ENCODE peak calls at places on chromosomes 7 and 10, in four cellular contexts. W, F, V and L are unnamed samples.

GRCh38 chr10:122163182-122164027 is 107.7 kb upstream of the BTBD16 start:
- DNase-seq in V (peak), W (peak), F (no peak), L (peak)

GRCh38 chr7:122845286-122845685 is 41.0 kb downstream of the CADPS2 start:
- DNase-seq in W (no peak), V (no peak), F (no peak), L (no peak)

GRCh38 chr7:100826546-100827329 is 585 bp downstream of the EPHB4 start:
- DNase-seq in V (no peak), F (no peak), W (no peak), L (peak)

GRCh38 chr7:12369072-12369471 is 34.6 kb downstream of the VWDE start:
- DNase-seq in F (no peak), V (no peak), W (no peak), L (no peak)

GRCh38 chr10:26887611-26888215 is 27.0 kb upstream of the ABI1 start:
- DNase-seq in F (no peak), W (peak), V (no peak), L (peak)

GRCh38 chr7:55178863-55179773 is 160.3 kb downstream of the EGFR start:
- DNase-seq in V (no peak), F (no peak), W (no peak), L (no peak)

GRCh38 chr7:142983825-142984224 is 21.7 kb upstream of the KEL start:
- DNase-seq in F (peak), V (no peak), W (no peak), L (no peak)

GRCh38 chr10:124632064-124632531 is 112.1 kb downstream of the FAM53B start:
- DNase-seq in V (no peak), W (peak), F (no peak), L (peak)

GRCh38 chr7:40815512-40815911 is 680.7 kb downstream of the SUGCT start:
- DNase-seq in V (no peak), W (peak), F (no peak), L (no peak)

GRCh38 chr7:107327986-107328569 is 141.8 kb upstream of the GPR22 start:
- DNase-seq in F (no peak), W (peak), V (no peak), L (no peak)

GRCh38 chr10:45419673-45420020 is 45.6 kb downstream of the ALOX5 start:
- DNase-seq in V (no peak), F (no peak), W (no peak), L (no peak)

GRCh38 chr7:79591275-79591623 is 137.8 kb upstream of the MAGI2 start:
- DNase-seq in V (no peak), F (no peak), W (no peak), L (no peak)

GRCh38 chr7:118452128-118452527 is 227.6 kb downstream of the ANKRD7 start:
- DNase-seq in F (no peak), V (no peak), W (no peak), L (no peak)

GRCh38 chr7:24717694-24718320 is 39.5 kb downstream of the GSDME start:
- DNase-seq in F (no peak), W (no peak), V (no peak), L (no peak)

GRCh38 chr10:70035531-70035930 is 17.1 kb upstream of the MACROH2A2 start:
- DNase-seq in W (no peak), F (no peak), V (no peak), L (no peak)

GRCh38 chr10:120979435-120980315 is 128.5 kb downstream of the WDR11 start:
- DNase-seq in W (peak), V (peak), F (no peak), L (peak)

GRCh38 chr10:96618648-96619047 is 31.8 kb upstream of the TM9SF3 start:
- DNase-seq in W (peak), F (no peak), V (no peak), L (no peak)

GRCh38 chr7:11332186-11332864 is 358.7 kb downstream of the PHF14 start:
- DNase-seq in V (no peak), F (no peak), W (no peak), L (no peak)

GRCh38 chr7:55641273-55641691 is 69.0 kb upstream of the VOPP1 start:
- DNase-seq in W (peak), F (peak), V (peak), L (peak)

GRCh38 chr10:123480845-123481244 is 185.3 kb upstream of the GPR26 start:
- DNase-seq in V (no peak), F (no peak), W (no peak), L (no peak)

GRCh38 chr10:70880077-70880534 is 8.3 kb downstream of the PCBD1 start:
- DNase-seq in W (peak), F (peak), V (peak), L (peak)

GRCh38 chr7:96017877-96018276 is 245.5 kb downstream of the DYNC1I1 start:
- DNase-seq in F (no peak), V (no peak), W (no peak), L (no peak)

GRCh38 chr7:154862153-154862791 is 140.7 kb downstream of the PAXIP1 start:
- DNase-seq in F (no peak), V (no peak), W (no peak), L (no peak)

GRCh38 chr10:24771943-24772747 is 48.5 kb upstream of the ARHGAP21 start:
- DNase-seq in V (no peak), F (no peak), W (peak), L (no peak)

GRCh38 chr10:29107866-29108498 is 180.9 kb upstream of the LYZL1 start:
- DNase-seq in F (no peak), W (no peak), V (no peak), L (no peak)

GRCh38 chr10:97169911-97170693 is 15.7 kb downstream of the SLIT1 start:
- DNase-seq in V (no peak), F (no peak), W (no peak), L (no peak)

GRCh38 chr7:120060875-120061274 is 212.1 kb upstream of the KCND2 start:
- DNase-seq in W (no peak), F (no peak), V (no peak), L (no peak)

GRCh38 chr7:73828107-73828803 is 2.5 kb upstream of the CLDN4 start:
- DNase-seq in W (peak), F (peak), V (no peak), L (peak)

GRCh38 chr10:26457088-26457487 is 18.9 kb downstream of the APBB1IP start:
- DNase-seq in F (no peak), V (no peak), W (no peak), L (no peak)

GRCh38 chr7:471866-472639 is 47.6 kb downstream of the PDGFA start:
- DNase-seq in W (peak), F (peak), V (no peak), L (peak)

GRCh38 chr7:41339913-41340676 is 362.8 kb downstream of the INHBA start:
- DNase-seq in W (no peak), F (no peak), V (no peak), L (no peak)

GRCh38 chr10:93478873-93479272 is 3.3 kb downstream of the MYOF start:
- DNase-seq in V (no peak), F (no peak), W (no peak), L (no peak)

GRCh38 chr7:73774923-73775322 is 4.9 kb upstream of the CLDN3 start:
- DNase-seq in V (no peak), W (peak), F (peak), L (no peak)

GRCh38 chr7:103504505-103505135 is 58.6 kb upstream of the SLC26A5 start:
- DNase-seq in F (peak), W (no peak), V (no peak), L (no peak)

GRCh38 chr10:34116220-34116623 is 698.9 kb downstream of the PARD3 start:
- DNase-seq in V (no peak), F (no peak), W (no peak), L (no peak)

GRCh38 chr7:116172353-116172752 is 38.0 kb upstream of the TES start:
- DNase-seq in V (no peak), F (no peak), W (peak), L (no peak)

GRCh38 chr7:120725376-120726039 is 132.4 kb downstream of the TSPAN12 start:
- DNase-seq in W (peak), V (no peak), F (peak), L (peak)

GRCh38 chr7:55242613-55243012 is 122.5 kb upstream of the LANCL2 start:
- DNase-seq in V (no peak), F (no peak), W (peak), L (no peak)

DNA sequence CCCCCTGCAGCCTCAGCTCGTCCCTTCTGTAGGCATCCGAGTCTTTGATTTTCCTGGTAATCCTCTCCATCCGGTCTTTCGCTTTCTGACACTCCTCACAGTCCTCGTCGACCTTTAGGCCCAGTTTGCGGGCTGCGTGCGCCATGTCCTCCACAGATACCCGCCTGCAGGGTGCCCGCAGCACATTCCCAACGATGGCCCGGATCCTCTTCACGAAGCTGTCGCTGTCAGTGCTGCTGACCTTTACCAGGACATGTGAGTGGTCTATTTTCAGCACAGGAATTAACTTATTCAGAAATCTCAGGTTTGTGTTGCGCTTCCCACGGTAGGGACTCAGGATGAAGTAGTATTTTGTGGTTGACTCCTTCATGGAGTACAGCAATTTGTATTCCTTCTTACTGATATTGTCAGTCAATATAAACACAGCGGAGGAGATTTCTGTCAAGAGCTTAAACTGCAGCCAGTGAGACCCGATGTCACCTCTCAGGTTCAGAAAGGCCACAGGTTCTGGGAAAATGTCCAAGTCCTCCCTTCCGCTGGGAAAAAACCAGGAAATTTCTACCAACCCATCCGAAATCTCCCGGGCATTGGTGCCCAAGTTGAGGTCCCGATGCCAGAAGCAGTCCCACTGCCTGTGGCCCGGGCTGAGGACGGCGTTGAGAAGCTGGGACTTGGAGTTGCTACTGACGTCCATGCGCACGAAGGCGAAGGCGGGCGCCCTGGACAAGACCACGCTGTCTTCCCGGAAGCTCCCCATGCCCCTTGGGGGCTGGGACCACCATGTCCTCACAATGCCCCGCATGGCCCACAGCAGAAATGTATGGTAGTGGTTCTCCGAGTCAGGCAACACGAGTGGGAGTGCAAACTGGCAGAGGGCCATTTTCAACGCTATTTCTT is 8.9 kb upstream of the MRPS24 start:
- DNase-seq in V (no peak), W (no peak), F (no peak), L (no peak)
- H3K4me2 ChIP-seq in V (no peak), W (peak), F (no peak), L (peak)

GRCh38 chr7:150989456-150989855 is 1.4 kb upstream of the NOS3 start:
- DNase-seq in W (no peak), V (no peak), F (no peak), L (no peak)
- H3K27ac ChIP-seq in W (no peak), V (no peak), F (no peak), L (peak)

GRCh38 chr10:73871295-73871914 is 3.0 kb downstream of the CAMK2G start:
- DNase-seq in F (no peak), V (no peak), W (peak), L (no peak)
- H3K4me2 ChIP-seq in F (no peak), V (no peak), W (no peak), L (no peak)

GRCh38 chr7:75966209-75966961 is 28.0 kb downstream of the TMEM120A start:
- DNase-seq in V (no peak), W (peak), F (no peak), L (no peak)

GRCh38 chr7:75962607-75963382 is 31.6 kb downstream of the TMEM120A start:
- DNase-seq in F (no peak), V (peak), W (peak), L (peak)

GRCh38 chr7:75965617-75966016 is 28.8 kb downstream of the TMEM120A start:
- DNase-seq in F (peak), V (no peak), W (no peak), L (no peak)

GRCh38 chr7:75961194-75961593 is 33.2 kb downstream of the TMEM120A start:
- DNase-seq in V (no peak), W (no peak), F (no peak), L (no peak)

DNA sequence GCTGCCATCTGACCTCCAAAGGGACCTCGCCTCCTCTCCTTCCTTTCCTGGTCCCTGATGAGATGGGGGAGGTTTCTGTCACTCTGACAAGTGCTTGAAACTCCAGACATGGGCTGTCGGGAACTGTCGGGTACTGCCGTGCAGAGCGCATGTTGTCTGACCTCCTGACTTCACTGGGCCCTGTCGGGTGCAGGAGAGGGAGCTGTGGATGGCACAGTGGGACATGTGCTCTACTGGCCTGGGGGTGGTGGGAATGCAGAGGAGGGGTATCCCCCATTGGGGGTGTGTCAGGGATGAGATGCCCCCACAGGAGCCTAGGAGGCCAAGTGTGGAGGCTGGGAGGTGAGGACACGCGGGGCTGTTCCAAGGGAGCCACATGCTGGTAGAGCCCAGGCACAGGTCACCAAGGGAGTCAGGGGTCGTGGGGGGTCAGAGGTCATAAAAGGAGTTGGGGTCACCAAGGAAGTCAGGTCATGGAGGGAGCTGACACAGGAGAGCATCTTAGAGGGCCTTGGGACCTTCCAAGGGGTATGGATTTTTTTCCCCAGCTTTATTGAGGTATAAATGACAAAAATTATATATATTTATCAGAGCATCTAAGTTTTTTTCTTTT is 30.9 kb downstream of the TMEM120A start:
- DNase-seq in W (no peak), V (no peak), F (no peak), L (no peak)
- H3K27ac ChIP-seq in W (peak), V (peak), F (no peak), L (peak)

GRCh38 chr7:151416921-151417320 is 7.1 kb upstream of the WDR86 start:
- DNase-seq in F (no peak), W (no peak), V (no peak), L (no peak)

GRCh38 chr7:151415375-151416112 is 5.7 kb upstream of the WDR86 start:
- DNase-seq in W (peak), V (no peak), F (no peak), L (no peak)

GRCh38 chr7:151413241-151413640 is 3.4 kb upstream of the WDR86 start:
- DNase-seq in W (no peak), F (no peak), V (no peak), L (no peak)

GRCh38 chr7:151420144-151420543 is 10.3 kb upstream of the WDR86 start:
- DNase-seq in W (no peak), V (no peak), F (no peak), L (no peak)

GRCh38 chr7:151416135-151416740 is 6.4 kb upstream of the WDR86 start:
- DNase-seq in V (no peak), W (no peak), F (no peak), L (no peak)
- H3K4me2 ChIP-seq in V (no peak), W (no peak), F (no peak), L (no peak)

DNA sequence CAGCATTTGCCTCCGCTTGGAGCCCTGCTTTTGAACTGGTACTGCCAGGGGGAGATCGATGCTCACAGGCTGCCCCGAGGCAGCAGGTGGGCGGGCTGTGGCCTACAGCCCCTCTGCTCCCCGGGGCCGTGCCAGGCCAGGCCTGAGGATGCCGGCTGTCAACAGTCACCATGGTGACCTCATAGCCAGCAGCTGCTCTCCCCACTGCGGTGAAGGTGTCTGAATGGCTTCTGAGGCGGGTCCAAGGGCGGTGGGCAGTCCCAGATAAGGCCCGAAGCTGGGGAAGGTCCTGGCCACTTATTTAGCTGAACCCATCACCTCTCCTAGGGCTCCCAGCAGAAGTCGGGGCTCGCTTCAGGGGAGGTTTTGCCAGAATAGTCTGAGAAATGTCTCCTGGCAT is 179.3 kb downstream of the ARHGAP12 start:
- DNase-seq in F (no peak), V (no peak), W (peak), L (no peak)
- H3K27ac ChIP-seq in F (no peak), V (no peak), W (no peak), L (no peak)

GRCh38 chr10:132572545-132572937 is 35.0 kb downstream of the INPP5A start:
- DNase-seq in W (peak), V (no peak), F (no peak), L (no peak)

GRCh38 chr10:132570265-132570664 is 32.7 kb downstream of the INPP5A start:
- DNase-seq in F (no peak), V (no peak), W (no peak), L (no peak)

GRCh38 chr10:132574288-132574687 is 36.7 kb downstream of the INPP5A start:
- DNase-seq in W (no peak), F (no peak), V (no peak), L (no peak)

GRCh38 chr10:132571565-132572544 is 34.3 kb downstream of the INPP5A start:
- DNase-seq in F (peak), V (peak), W (peak), L (peak)

DNA sequence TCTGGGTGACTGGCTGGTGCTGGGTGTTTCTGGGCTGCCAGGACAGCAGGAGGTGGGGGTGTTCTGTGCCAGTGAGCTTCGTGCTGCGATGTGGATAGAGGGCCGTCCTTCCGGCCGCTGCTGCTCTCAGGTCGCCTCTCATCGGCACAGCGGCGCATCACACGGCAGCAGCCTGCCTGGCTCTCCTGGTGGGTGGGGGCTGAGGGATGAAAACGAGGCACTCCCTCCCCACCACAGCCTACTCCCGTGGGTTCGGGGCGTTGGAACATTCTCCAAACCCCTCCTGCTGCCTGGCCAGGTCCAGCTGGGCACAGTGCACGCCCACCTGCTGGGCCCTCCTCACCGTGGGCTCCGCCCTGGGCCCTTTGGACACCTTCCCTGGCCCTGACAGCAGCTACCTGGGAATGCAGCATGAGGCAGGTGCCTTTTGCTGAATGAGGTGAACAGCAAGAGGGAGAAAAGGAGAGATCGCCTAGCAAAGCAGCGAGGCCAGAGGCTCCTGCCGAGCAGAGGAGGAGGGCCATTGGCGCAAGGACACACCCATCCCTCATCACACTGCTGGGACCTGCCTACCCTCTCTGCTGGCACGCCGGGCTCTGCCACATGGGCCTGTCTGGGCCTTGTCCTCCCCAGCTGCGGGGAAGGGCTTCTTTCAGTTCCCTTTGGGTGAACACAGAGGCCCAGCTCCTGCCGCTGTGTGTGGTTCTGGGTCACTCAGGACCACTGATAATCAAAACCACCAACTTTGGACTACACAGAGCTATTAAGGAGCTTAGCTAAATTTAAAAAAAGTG is 33.4 kb downstream of the INPP5A start:
- DNase-seq in V (no peak), F (no peak), W (no peak), L (no peak)
- H3K4me2 ChIP-seq in V (no peak), F (no peak), W (no peak), L (no peak)